ENCODE peak calls at places on chromosome 16, in ten cellular contexts. I, E, J, S, B, N, P, V, U and T are unnamed samples. For H3K36me3, the result is how much of the 10 kb centered on the place peaks cover.

GRCh38 chr16:31479752-31480151 is 3.2 kb upstream of the SLC5A2 start:
- DNase-seq in S (no peak), P (no peak), U (no peak), B (no peak), J (no peak), N (no peak), I (no peak), E (no peak), V (no peak), T (no peak)

GRCh38 chr16:60989592-60989991 is 1046.6 kb downstream of the CDH8 start:
- DNase-seq in B (no peak), N (no peak), V (no peak), U (no peak), S (no peak), I (no peak), J (no peak), P (no peak), E (no peak), T (no peak)

GRCh38 chr16:31105677-31106213 is 2.4 kb upstream of the BCKDK start:
- DNase-seq in P (peak), U (no peak), N (peak), I (peak), J (peak), S (peak), B (peak), V (peak), E (peak), T (peak)

GRCh38 chr16:84117482-84117843 is 721 bp upstream of the MBTPS1 start:
- DNase-seq in E (no peak), B (no peak), P (peak), I (peak), U (peak), V (no peak), J (no peak), N (peak), S (no peak), T (no peak)

GRCh38 chr16:1197237-1197866 is 27.7 kb downstream of the TPSG1 start:
- DNase-seq in B (no peak), S (no peak), U (no peak), V (no peak), P (no peak), N (no peak), E (no peak), J (no peak), I (no peak), T (no peak)

GRCh38 chr16:354971-355441 is 2.5 kb upstream of the AXIN1 start:
- DNase-seq in P (peak), E (no peak), I (no peak), S (no peak), V (no peak), U (no peak), B (no peak), J (peak), N (no peak), T (no peak)

GRCh38 chr16:90004577-90004976 is 14.7 kb downstream of the DBNDD1 start:
- DNase-seq in I (no peak), P (no peak), U (no peak), B (no peak), S (no peak), N (no peak), V (no peak), J (no peak), E (no peak), T (no peak)

GRCh38 chr16:50631249-50631984 is 49.7 kb downstream of the SNX20 start:
- DNase-seq in B (no peak), U (no peak), I (no peak), E (no peak), S (no peak), J (no peak), P (no peak), N (no peak), V (no peak), T (no peak)

GRCh38 chr16:59039066-59039465 is 304.9 kb upstream of the GOT2 start:
- DNase-seq in E (no peak), V (no peak), P (no peak), S (no peak), J (no peak), N (no peak), B (no peak), I (no peak), U (no peak), T (no peak)

GRCh38 chr16:19678804-19679203 is 39.2 kb downstream of the KNOP1 start:
- DNase-seq in V (no peak), I (no peak), N (no peak), S (no peak), E (no peak), P (no peak), B (no peak), J (no peak), U (no peak), T (no peak)

GRCh38 chr16:48295493-48296281 is 48.3 kb upstream of the ABCC11 start:
- DNase-seq in P (no peak), E (no peak), J (no peak), N (no peak), S (no peak), U (no peak), I (peak), B (no peak), V (no peak), T (no peak)

GRCh38 chr16:31274831-31275816 is 15.3 kb downstream of the ITGAM start:
- DNase-seq in B (no peak), E (no peak), J (no peak), U (no peak), V (no peak), P (no peak), I (no peak), S (no peak), N (no peak), T (no peak)

GRCh38 chr16:85363881-85364280 is 249.2 kb upstream of the GSE1 start:
- DNase-seq in V (no peak), P (no peak), E (no peak), B (no peak), S (no peak), N (no peak), J (no peak), U (no peak), I (no peak), T (no peak)

GRCh38 chr16:25143898-25144297 is 32.4 kb downstream of the LCMT1 start:
- DNase-seq in I (no peak), V (no peak), P (no peak), B (no peak), S (no peak), N (peak), J (no peak), U (no peak), E (no peak), T (no peak)

GRCh38 chr16:35305476-35305875 is 1846.1 kb downstream of the TP53TG3F start:
- DNase-seq in I (peak), P (no peak), V (no peak), N (no peak), U (no peak), J (no peak), S (no peak), B (no peak), E (no peak), T (no peak)

GRCh38 chr16:74743668-74744299 is 30.8 kb downstream of the FA2H start:
- DNase-seq in U (peak), B (no peak), P (no peak), N (no peak), J (no peak), E (peak), S (no peak), V (no peak), I (peak), T (no peak)

GRCh38 chr16:83206426-83206825 is 579.7 kb downstream of the CDH13 start:
- DNase-seq in P (no peak), B (no peak), N (no peak), V (no peak), U (no peak), E (peak), I (no peak), S (no peak), J (no peak), T (no peak)

GRCh38 chr16:58116046-58116445 is 13.1 kb downstream of the CFAP20 start:
- DNase-seq in E (no peak), U (peak), B (no peak), N (no peak), J (no peak), P (no peak), S (no peak), I (no peak), V (no peak), T (no peak)

GRCh38 chr16:27430512-27430911 is 28.5 kb downstream of the IL21R start:
- DNase-seq in S (no peak), B (peak), I (no peak), U (no peak), E (no peak), P (no peak), N (no peak), V (no peak), J (no peak), T (no peak)

GRCh38 chr16:6827272-6827671 is 505.4 kb upstream of the RBFOX1 start:
- DNase-seq in U (no peak), P (no peak), S (no peak), I (no peak), J (no peak), V (peak), E (no peak), B (no peak), N (no peak), T (no peak)

GRCh38 chr16:84463221-84463620 is 41.2 kb downstream of the MEAK7 start:
- DNase-seq in E (no peak), N (peak), S (no peak), U (no peak), B (peak), I (no peak), J (no peak), P (no peak), V (no peak), T (no peak)

GRCh38 chr16:1741553-1742165 is 29.7 kb downstream of the NME3 start:
- DNase-seq in J (no peak), U (no peak), V (no peak), S (no peak), P (no peak), N (no peak), E (no peak), B (no peak), I (no peak), T (no peak)

GRCh38 chr16:51753382-51753781 is 602.3 kb upstream of the SALL1 start:
- DNase-seq in J (no peak), I (no peak), B (no peak), N (no peak), P (no peak), V (no peak), E (no peak), S (no peak), U (no peak), T (no peak)

GRCh38 chr16:89489731-89490385 is 503 bp downstream of the ANKRD11 start:
- DNase-seq in V (no peak), P (no peak), J (no peak), E (no peak), I (no peak), B (no peak), N (no peak), S (no peak), U (no peak), T (peak)

GRCh38 chr16:86257546-86257945 is 252.8 kb upstream of the FOXF1 start:
- DNase-seq in N (no peak), P (no peak), S (no peak), U (no peak), E (no peak), I (no peak), B (no peak), V (no peak), J (no peak), T (no peak)

GRCh38 chr16:23506606-23506994 is 3.7 kb downstream of the GGA2 start:
- DNase-seq in I (no peak), V (no peak), U (no peak), P (no peak), E (no peak), S (no peak), J (no peak), B (no peak), N (no peak), T (no peak)

GRCh38 chr16:56408379-56409098 is 16.8 kb downstream of the AMFR start:
- DNase-seq in U (no peak), V (no peak), P (no peak), B (no peak), E (no peak), J (no peak), I (peak), S (no peak), N (no peak), T (no peak)
- H3K36me3 ChIP-seq in U (under half), V (under half), P (half or more), B (half or more), E (under half), J (under half), I (under half), S (under half), N (half or more), T (under half)

DNA sequence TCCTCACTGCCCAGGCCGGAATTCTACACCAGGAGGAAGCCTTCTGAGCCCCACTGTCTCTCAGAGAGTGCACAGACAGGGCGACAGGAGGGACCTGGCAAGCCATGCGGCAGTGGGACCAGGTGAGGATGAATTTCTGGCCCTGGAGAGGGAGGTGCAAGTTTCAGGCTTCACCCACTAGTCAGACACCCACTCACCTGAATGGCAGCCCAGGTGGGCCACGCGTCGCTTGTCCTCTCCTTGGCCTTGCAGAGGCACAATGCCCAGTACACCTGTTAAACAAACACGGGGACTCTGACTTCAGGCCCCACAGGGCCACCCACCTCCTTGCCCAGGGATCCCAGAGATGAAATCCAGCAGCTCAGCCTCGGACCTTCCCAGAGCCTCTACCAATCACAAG is 4.2 kb downstream of the CORO7 start:
- DNase-seq in U (no peak), B (no peak), J (no peak), S (no peak), P (no peak), N (no peak), E (no peak), I (no peak), V (no peak), T (no peak)
- H3K36me3 ChIP-seq in U (under half), B (under half), J (half or more), S (under half), P (half or more), N (under half), E (under half), I (under half), V (under half), T (under half)

DNA sequence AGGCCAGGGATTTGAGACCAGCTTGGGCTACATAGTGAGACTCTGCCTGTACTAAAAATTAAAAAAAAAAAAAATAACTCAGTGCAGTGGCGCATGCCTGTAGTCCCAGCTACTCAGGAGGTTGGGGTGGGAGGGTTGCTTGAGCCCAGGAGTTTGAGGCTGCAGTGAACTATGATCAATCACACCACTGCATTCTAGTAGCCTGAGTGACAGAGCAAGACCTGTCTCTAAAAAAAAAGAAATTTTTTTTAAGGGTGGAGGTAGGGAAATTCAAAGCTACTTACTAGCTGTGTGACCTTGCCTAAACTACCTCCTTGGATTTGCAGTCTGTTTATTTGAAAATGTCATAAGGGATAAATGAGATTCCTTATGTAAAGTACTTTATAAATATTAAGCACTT is 3.3 kb upstream of the SMPD3 start:
- DNase-seq in I (no peak), N (no peak), P (no peak), E (no peak), U (no peak), B (no peak), V (no peak), S (no peak), J (no peak), T (no peak)
- H3K36me3 ChIP-seq in I (under half), N (under half), P (under half), E (under half), U (under half), B (under half), V (under half), S (under half), J (under half), T (under half)

DNA sequence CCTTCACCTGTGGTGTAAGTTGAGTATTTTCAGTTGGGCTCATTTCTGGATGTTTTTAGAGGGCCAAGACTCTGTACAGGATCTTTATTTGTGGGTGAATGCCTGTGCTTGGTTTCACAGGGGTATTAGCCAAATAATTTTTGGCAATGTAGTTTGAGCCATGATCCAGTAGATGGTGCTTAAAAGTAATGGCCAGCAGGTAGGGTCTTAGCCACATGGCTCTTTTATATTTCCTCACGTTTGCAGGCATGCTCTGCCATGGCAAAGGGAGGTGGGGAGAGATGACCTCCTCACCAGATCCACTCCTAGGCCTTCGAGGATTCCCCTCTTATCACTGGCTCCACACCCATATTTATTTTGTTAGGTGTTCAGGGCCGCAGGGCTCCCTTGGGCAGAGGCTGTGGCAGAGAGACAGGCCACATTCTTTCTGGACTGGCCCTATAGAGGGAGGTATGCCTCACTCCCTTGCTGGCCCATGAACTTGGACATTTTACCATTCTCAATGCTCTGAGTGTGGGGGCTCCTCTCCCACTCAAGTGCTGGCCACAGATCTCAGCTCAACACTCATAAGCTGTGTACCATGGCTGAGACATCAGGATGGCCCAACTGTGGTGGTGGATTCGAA is 417.1 kb downstream of the XYLT1 start:
- DNase-seq in P (no peak), I (no peak), B (no peak), S (no peak), J (no peak), N (no peak), V (no peak), U (no peak), E (no peak), T (no peak)
- H3K36me3 ChIP-seq in P (under half), I (under half), B (under half), S (under half), J (under half), N (under half), V (under half), U (under half), E (under half), T (under half)

GRCh38 chr16:11726008-11726407 is 16.6 kb downstream of the TXNDC11 start:
- DNase-seq in B (no peak), N (no peak), V (no peak), I (no peak), E (no peak), J (no peak), S (no peak), U (no peak), P (no peak), T (no peak)

GRCh38 chr16:11729787-11730186 is 12.9 kb downstream of the TXNDC11 start:
- DNase-seq in J (no peak), E (no peak), B (no peak), P (no peak), I (no peak), N (peak), U (no peak), S (no peak), V (no peak), T (no peak)

GRCh38 chr16:11722468-11722808 is 20.2 kb downstream of the TXNDC11 start:
- DNase-seq in I (no peak), S (no peak), V (no peak), B (no peak), U (no peak), P (no peak), N (no peak), J (no peak), E (no peak), T (no peak)

GRCh38 chr16:11725457-11725856 is 17.2 kb downstream of the TXNDC11 start:
- DNase-seq in B (no peak), P (no peak), V (no peak), E (no peak), J (no peak), S (no peak), I (no peak), N (no peak), U (peak), T (no peak)

DNA sequence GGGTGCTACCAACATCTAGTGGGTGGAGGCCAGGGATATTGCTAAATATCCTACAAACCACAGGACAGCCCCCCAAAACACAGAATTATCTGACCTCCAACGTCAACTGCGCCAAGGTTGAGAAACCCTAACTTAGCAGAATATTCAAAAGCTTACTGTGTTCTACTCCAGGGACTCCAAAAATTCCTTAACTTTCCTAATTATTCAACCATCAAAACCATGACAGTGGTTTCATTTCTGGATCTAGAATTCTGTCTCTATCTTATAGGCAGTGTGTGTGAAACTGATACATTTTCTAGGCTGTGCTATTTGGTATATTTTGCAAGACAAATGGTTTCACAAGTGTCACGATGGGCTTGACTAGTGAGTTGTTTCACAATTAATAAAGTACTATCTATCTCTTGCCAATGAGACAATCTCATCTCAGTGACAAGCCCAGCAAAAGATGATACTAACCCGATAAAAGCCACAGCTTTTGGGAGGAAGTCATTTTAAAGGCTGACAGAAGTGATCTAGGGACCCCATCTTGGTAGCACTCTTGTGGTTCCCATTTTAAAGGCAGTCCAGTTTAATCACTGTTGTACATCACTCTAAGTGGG is 14.6 kb downstream of the TXNDC11 start:
- DNase-seq in P (peak), N (no peak), J (no peak), B (no peak), E (no peak), V (no peak), I (no peak), S (no peak), U (no peak), T (no peak)
- H3K36me3 ChIP-seq in P (half or more), N (half or more), J (under half), B (half or more), E (under half), V (under half), I (under half), S (under half), U (under half), T (under half)

GRCh38 chr16:87851601-87852000 is 17.7 kb downstream of the SLC7A5 start:
- DNase-seq in V (no peak), U (no peak), B (no peak), S (no peak), P (no peak), J (no peak), I (no peak), N (peak), E (no peak), T (no peak)

GRCh38 chr16:87849419-87850008 is 19.8 kb downstream of the SLC7A5 start:
- DNase-seq in I (no peak), P (no peak), J (no peak), B (no peak), S (no peak), V (no peak), N (no peak), E (no peak), U (no peak), T (no peak)

GRCh38 chr16:87850009-87851006 is 19.0 kb downstream of the SLC7A5 start:
- DNase-seq in S (peak), U (peak), I (peak), B (peak), E (peak), P (peak), V (peak), J (peak), N (peak), T (peak)

GRCh38 chr16:87848676-87849345 is 20.5 kb downstream of the SLC7A5 start:
- DNase-seq in U (no peak), J (no peak), E (no peak), B (no peak), N (no peak), I (no peak), S (no peak), V (no peak), P (no peak), T (no peak)

DNA sequence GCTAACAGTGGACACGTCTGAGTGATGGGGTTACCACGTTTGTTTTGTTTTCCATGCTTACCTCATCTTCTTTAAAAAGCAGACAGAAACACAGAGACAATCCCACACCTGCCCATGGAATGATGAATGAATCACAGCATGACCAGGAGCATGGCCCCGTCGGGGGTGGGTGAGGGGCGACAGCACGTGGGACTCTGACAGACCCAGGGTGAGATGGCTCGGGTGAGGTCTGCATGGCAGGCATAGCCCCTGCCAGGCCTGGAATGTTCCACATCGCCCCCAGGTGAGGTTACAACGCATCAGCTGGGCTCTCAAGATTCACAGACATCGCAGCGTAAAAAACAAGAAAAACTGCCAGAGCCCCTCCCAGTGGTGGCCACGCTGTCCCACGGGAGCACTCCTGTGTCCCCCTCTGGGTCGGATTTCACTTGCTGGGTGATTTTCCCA is 18.1 kb downstream of the SLC7A5 start:
- DNase-seq in U (no peak), V (no peak), N (no peak), S (no peak), E (no peak), B (no peak), J (no peak), I (no peak), P (no peak), T (no peak)
- H3K36me3 ChIP-seq in U (under half), V (under half), N (half or more), S (under half), E (under half), B (under half), J (under half), I (half or more), P (under half), T (under half)